ENCODE peak calls at places on chromosomes 3 and 15, in nine cellular contexts. S, W, L, C, R, H, Z, I and O are unnamed samples.

GRCh38 chr3:141083831-141084624 is 32.9 kb downstream of the SPSB4 start:
- DNase-seq in S (no peak), W (peak; percentile 51), L (no peak), C (no peak), R (no peak), H (no peak), Z (no peak), I (no peak), O (no peak)

GRCh38 chr15:46413799-46414198 is 779.0 kb downstream of the SQOR start:
- DNase-seq in S (no peak), W (no peak), L (no peak), C (no peak), R (no peak), H (no peak), Z (no peak), I (no peak), O (no peak)

GRCh38 chr15:44045661-44046060 is 149.4 kb downstream of the FRMD5 start:
- DNase-seq in S (no peak), W (no peak), L (no peak), C (no peak), R (no peak), H (no peak), Z (no peak), I (no peak), O (no peak)

GRCh38 chr3:4898454-4899313 is 80.6 kb upstream of the BHLHE40 start:
- DNase-seq in S (no peak), W (no peak), L (no peak), C (peak; percentile 72), R (no peak), H (no peak), Z (no peak), I (peak; percentile 53), O (no peak)

GRCh38 chr15:43244092-43244491 is 22.6 kb downstream of the TGM5 start:
- DNase-seq in S (no peak), W (no peak), L (no peak), C (no peak), R (no peak), H (no peak), Z (no peak), I (no peak), O (no peak)

GRCh38 chr3:175748087-175748732 is 889.1 kb downstream of the NAALADL2 start:
- DNase-seq in S (no peak), W (no peak), L (no peak), C (no peak), R (no peak), H (no peak), Z (no peak), I (no peak), O (no peak)

GRCh38 chr3:69309810-69310209 is 76.1 kb downstream of the FRMD4B start:
- DNase-seq in S (no peak), W (peak; percentile 22), L (no peak), C (peak; percentile 8), R (no peak), H (no peak), Z (no peak), I (no peak), O (no peak)

GRCh38 chr15:29873942-29874341 is 51.7 kb upstream of the TJP1 start:
- DNase-seq in S (no peak), W (no peak), L (no peak), C (no peak), R (no peak), H (no peak), Z (no peak), I (no peak), O (no peak)

GRCh38 chr3:13016083-13016725 is 57.0 kb downstream of the IQSEC1 start:
- DNase-seq in S (peak; percentile 81), W (no peak), L (peak; percentile 57), C (no peak), R (no peak), H (no peak), Z (no peak), I (peak; percentile 70), O (peak; percentile 82)

GRCh38 chr3:74905478-74905877 is 291.0 kb upstream of the CNTN3 start:
- DNase-seq in S (no peak), W (no peak), L (no peak), C (no peak), R (no peak), H (no peak), Z (no peak), I (no peak), O (no peak)

GRCh38 chr15:82799183-82799841 is 6.6 kb downstream of the FSD2 start:
- DNase-seq in S (no peak), W (no peak), L (no peak), C (no peak), R (no peak), H (no peak), Z (no peak), I (no peak), O (no peak)

GRCh38 chr3:195125646-195126045 is 145.3 kb downstream of the XXYLT1 start:
- DNase-seq in S (no peak), W (no peak), L (no peak), C (no peak), R (no peak), H (no peak), Z (no peak), I (no peak), O (no peak)

GRCh38 chr15:72092011-72092410 is 25.9 kb downstream of the MYO9A start:
- DNase-seq in S (no peak), W (no peak), L (no peak), C (peak; percentile 22), R (no peak), H (no peak), Z (no peak), I (no peak), O (no peak)

GRCh38 chr3:187736418-187736871 is 8.8 kb downstream of the BCL6 start:
- DNase-seq in S (no peak), W (no peak), L (no peak), C (peak; percentile 43), R (no peak), H (no peak), Z (no peak), I (no peak), O (no peak)

GRCh38 chr3:195160257-195160898 is 110.6 kb downstream of the XXYLT1 start:
- DNase-seq in S (no peak), W (peak; percentile 59), L (no peak), C (no peak), R (no peak), H (no peak), Z (peak; percentile 49), I (no peak), O (no peak)

GRCh38 chr15:38193496-38193895 is 59.1 kb upstream of the SPRED1 start:
- DNase-seq in S (no peak), W (no peak), L (no peak), C (no peak), R (no peak), H (no peak), Z (no peak), I (no peak), O (no peak)
- TF ChIP-seq CTCF in S (no peak), W (no peak), L (no peak), C (no peak), R (no peak), H (no peak), Z (no peak), I (no peak), O (no peak)

DNA sequence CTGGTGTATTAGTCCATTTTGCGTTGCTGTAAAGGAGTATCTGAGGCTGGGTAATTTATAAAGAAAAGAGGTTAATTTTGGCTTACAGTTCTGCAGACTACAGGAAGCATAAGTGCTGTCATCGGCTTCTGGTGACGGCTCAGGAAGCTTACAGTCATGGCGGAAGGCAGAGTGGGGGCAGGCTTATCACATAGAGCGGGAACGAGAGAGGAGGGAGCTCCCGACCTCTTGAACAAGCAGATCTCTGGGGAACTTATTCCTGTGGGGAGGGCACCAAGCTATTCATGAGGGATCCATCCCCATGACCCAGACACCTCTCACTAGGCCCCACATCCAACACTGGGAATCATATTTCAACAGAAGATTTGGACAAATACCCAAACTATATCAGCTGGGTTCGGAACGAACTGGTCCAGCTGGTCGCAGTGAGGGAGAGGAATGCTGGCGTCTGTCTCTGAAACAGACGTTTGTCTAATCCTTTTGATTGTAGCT is 72.5 kb downstream of the LMLN start:
- DNase-seq in S (no peak), W (no peak), L (no peak), C (peak; percentile 82), R (no peak), H (no peak), Z (no peak), I (no peak), O (no peak)
- TF ChIP-seq EP300 in S (no peak), W (no peak), L (no peak), C (no peak), R (no peak), H (no peak), Z (no peak), I (no peak), O (no peak)

DNA sequence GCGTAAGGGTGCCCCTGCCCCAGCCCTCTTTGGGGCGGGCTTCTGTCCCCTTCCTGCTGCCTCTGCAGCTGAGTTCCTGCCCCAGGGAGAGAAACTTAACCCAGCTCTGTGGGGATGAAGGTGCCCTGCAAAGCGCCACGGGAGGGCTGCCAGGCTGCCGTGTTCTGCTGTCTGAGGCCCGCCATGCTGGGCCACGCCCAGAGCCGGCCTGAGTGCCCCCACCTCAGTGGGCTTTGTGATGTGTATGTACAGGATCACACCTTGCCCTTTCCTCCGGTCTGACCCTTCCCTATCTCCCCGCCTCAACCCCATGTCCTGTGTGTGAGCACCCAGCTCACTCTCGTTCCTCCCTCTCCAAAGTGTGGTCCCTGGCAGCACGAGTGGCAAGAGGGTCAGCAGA is 22.6 kb downstream of the C15orf39 start:
- DNase-seq in S (no peak), W (no peak), L (no peak), C (no peak), R (no peak), H (no peak), Z (no peak), I (no peak), O (no peak)
- TF ChIP-seq POLR2AphosphoS5 in S (no peak), W (no peak), L (no peak), C (no peak), R (no peak), H (no peak), Z (no peak), I (no peak), O (no peak)

DNA sequence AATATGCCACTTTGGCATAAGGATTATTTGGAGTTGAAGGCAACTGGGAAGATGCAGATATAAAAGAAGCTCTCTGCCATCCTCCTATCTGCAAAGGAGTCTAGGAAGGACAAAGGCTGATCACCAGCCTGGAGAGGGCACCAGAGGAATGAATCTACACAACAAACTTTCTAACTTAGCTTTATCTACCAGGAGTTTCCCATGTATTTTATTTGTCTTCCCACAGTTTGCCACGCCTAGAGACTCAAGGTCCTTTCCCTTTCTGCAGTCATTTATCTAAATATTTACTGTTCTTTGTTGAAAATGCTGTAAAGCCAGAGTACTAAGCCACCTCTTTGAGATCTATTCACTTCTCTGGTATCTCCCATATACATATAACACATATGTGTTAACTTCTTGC is 32.2 kb downstream of the GPR176 start:
- DNase-seq in S (no peak), W (no peak), L (peak; percentile 29), C (peak; percentile 12), R (no peak), H (no peak), Z (no peak), I (no peak), O (peak; percentile 46)
- TF ChIP-seq CTCF in S (peak; percentile 25), W (peak; percentile 59), L (no peak), C (peak; percentile 22), R (peak; percentile 39), H (no peak), Z (peak; percentile 40), I (peak; percentile 55), O (peak; percentile 35)

DNA sequence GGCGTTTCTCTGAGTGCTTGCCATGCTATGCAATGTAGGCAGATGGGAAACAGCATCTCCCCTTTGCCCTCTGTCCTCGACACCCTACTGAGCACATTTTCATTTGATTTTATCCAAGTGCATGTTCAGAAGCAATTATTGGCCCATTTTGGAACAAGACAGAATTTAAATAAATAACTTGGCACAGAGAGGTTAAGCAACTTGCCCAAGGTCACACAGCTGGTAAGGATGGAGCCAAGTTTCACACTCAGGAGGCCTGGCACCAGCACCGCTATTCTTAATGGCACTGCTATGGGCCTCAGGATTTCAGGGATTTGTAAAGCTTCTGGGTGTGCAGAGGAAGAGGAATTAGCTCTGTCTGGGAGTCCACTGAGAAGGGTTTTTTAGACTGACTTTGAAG is 2.5 kb upstream of the GRIP2 start:
- DNase-seq in S (no peak), W (no peak), L (no peak), C (no peak), R (no peak), H (no peak), Z (no peak), I (no peak), O (no peak)
- TF ChIP-seq EP300 in S (no peak), W (no peak), L (no peak), C (no peak), R (no peak), H (no peak), Z (no peak), I (no peak), O (no peak)